ENCODE peak calls at places on chromosome 13, in nine cellular contexts. P is amniotic epithelial cell, K is NCI-H1694 treated with DMSO at 0.1 percent for 48 hours, D is HAP-1, Z is EH, S is caudate nucleus, M is uterus, L is neuronal stem cell, E is T follicular helper cell. N is an unnamed sample.

GRCh38 chr13:100941377-100941776 is 266.8 kb upstream of the TMTC4 start:
- DNase-seq in P (no peak), K (no peak), D (no peak), Z (no peak), S (no peak), M (no peak), L (no peak), E (no peak), N (no peak)

GRCh38 chr13:23460921-23461320 is 27.4 kb upstream of the SACS start:
- DNase-seq in P (no peak), K (no peak), D (no peak), Z (no peak), S (no peak), M (no peak), L (no peak), E (no peak), N (no peak)

GRCh38 chr13:25171517-25172302 is at the start of gene AMER2:
- DNase-seq in P (peak), K (peak), D (peak), Z (peak), S (peak), M (peak), L (peak), E (no peak), N (no peak)

GRCh38 chr13:45055902-45056648 is 64.2 kb upstream of the GTF2F2 start:
- DNase-seq in P (peak), K (no peak), D (peak), Z (peak), S (peak), M (peak), L (no peak), E (no peak), N (peak)

GRCh38 chr13:48446454-48446853 is 33.5 kb upstream of the LPAR6 start:
- DNase-seq in P (peak), K (no peak), D (no peak), Z (peak), S (no peak), M (no peak), L (no peak), E (no peak), N (no peak)

GRCh38 chr13:40666905-40667621 is 622 bp upstream of the FOXO1 start:
- DNase-seq in P (no peak), K (no peak), D (no peak), Z (no peak), S (peak), M (peak), L (peak), E (no peak), N (peak)

GRCh38 chr13:61255035-61255796 is 160.4 kb downstream of the PCDH20 start:
- DNase-seq in P (no peak), K (no peak), D (peak), Z (no peak), S (no peak), M (no peak), L (no peak), E (no peak), N (no peak)

GRCh38 chr13:88622362-88622973 is 951.3 kb downstream of the SLITRK5 start:
- DNase-seq in P (peak), K (no peak), D (no peak), Z (no peak), S (no peak), M (no peak), L (no peak), E (no peak), N (no peak)

GRCh38 chr13:80116107-80116506 is 224.8 kb downstream of the SPRY2 start:
- DNase-seq in P (peak), K (peak), D (no peak), Z (peak), S (no peak), M (no peak), L (no peak), E (no peak), N (no peak)

GRCh38 chr13:76790519-76791289 is 95.5 kb downstream of the KCTD12 start:
- DNase-seq in P (no peak), K (no peak), D (no peak), Z (peak), S (no peak), M (no peak), L (no peak), E (no peak), N (no peak)

N was measured in lower leg skin.